ENCODE peak calls at places on chromosome 19, in four cellular contexts. G is endothelial cell, A is type B pancreatic cell, W is fibroblast of pulmonary artery. H is an unnamed sample.

GRCh38 chr19:57227461-57227860 is 3.4 kb upstream of the AURKC start:
- DNase-seq in G (no peak), A (peak; percentile 20), W (no peak), H (no peak)

GRCh38 chr19:38417544-38418506 is 8.2 kb downstream of the RASGRP4 start:
- DNase-seq in G (peak; percentile 52), A (no peak), W (no peak), H (peak; percentile 72)

GRCh38 chr19:38701455-38702063 is 42.7 kb downstream of the CAPN12 start:
- DNase-seq in G (no peak), A (no peak), W (no peak), H (no peak)

GRCh38 chr19:6475321-6476108 is 6.1 kb downstream of the DENND1C start:
- DNase-seq in G (no peak), A (no peak), W (no peak), H (no peak)

GRCh38 chr19:41758846-41759245 is 3.5 kb downstream of the CEACAM6 start:
- DNase-seq in G (no peak), A (no peak), W (no peak), H (no peak)

GRCh38 chr19:55454787-55455243 is 6.6 kb downstream of the ISOC2 start:
- DNase-seq in G (peak; percentile 71), A (no peak), W (peak; percentile 54), H (peak; percentile 68)

GRCh38 chr19:14563590-14563926 is 8.3 kb downstream of the NDUFB7 start:
- DNase-seq in G (no peak), A (no peak), W (no peak), H (no peak)

GRCh38 chr19:13964776-13965175 is 12.5 kb downstream of the DCAF15 start:
- DNase-seq in G (no peak), A (no peak), W (no peak), H (no peak)

GRCh38 chr19:38229585-38230073 is 5.6 kb upstream of the DPF1 start:
- DNase-seq in G (peak; percentile 67), A (no peak), W (peak; percentile 81), H (peak; percentile 89)

GRCh38 chr19:17294051-17294891 is 9.0 kb downstream of the ABHD8 start:
- DNase-seq in G (peak; percentile 46), A (no peak), W (no peak), H (peak; percentile 65)

GRCh38 chr19:49064029-49064629 is 489 bp downstream of the NTF4 start:
- DNase-seq in G (no peak), A (no peak), W (no peak), H (no peak)

GRCh38 chr19:2478324-2478755 is 2.4 kb downstream of the GADD45B start:
- DNase-seq in G (no peak), A (no peak), W (peak; percentile 79), H (no peak)

GRCh38 chr19:8811315-8812172 is 20.6 kb downstream of the ZNF558 start:
- DNase-seq in G (no peak), A (no peak), W (peak; percentile 15), H (no peak)

GRCh38 chr19:6032381-6032780 is 54.4 kb upstream of the RANBP3 start:
- DNase-seq in G (no peak), A (no peak), W (no peak), H (no peak)

GRCh38 chr19:30664358-30665058 is 292.3 kb downstream of the ZNF536 start:
- DNase-seq in G (no peak), A (peak; percentile 67), W (no peak), H (no peak)

GRCh38 chr19:35088514-35088913 is 27.1 kb upstream of the FXYD3 start:
- DNase-seq in G (no peak), A (no peak), W (peak; percentile 68), H (no peak)

GRCh38 chr19:35093430-35093829 is 22.2 kb upstream of the FXYD3 start:
- DNase-seq in G (no peak), A (no peak), W (no peak), H (no peak)

GRCh38 chr19:35089554-35089953 is 26.1 kb upstream of the FXYD3 start:
- DNase-seq in G (no peak), A (no peak), W (no peak), H (no peak)

GRCh38 chr19:35090160-35090794 is 25.3 kb upstream of the FXYD3 start:
- DNase-seq in G (peak; percentile 60), A (no peak), W (peak; percentile 66), H (peak; percentile 76)

DNA sequence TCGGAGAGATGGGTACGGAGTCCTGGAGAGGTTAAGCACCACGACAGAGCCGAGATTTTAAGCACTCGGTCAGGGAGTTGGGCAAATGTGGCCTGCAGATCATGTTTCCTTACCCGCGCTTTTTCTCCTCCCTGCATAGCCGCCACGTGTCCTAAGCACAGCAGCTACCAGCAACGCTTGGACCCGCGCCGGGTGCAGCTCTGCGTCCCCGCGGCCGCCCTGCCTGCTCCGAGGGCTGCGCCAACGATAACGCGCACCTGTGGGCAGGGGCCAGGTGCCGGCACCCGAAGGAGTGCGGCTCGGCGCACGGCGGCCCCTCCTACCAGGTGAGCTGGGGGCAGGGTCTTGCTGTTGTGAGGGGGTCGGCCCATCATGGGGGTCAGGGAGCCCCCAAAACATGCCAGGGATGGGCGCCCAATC is 24.8 kb upstream of the FXYD3 start:
- DNase-seq in G (no peak), A (no peak), W (no peak), H (no peak)
- TF ChIP-seq CTCF in G (no peak), A (peak; percentile 22), W (no peak), H (no peak)

DNA sequence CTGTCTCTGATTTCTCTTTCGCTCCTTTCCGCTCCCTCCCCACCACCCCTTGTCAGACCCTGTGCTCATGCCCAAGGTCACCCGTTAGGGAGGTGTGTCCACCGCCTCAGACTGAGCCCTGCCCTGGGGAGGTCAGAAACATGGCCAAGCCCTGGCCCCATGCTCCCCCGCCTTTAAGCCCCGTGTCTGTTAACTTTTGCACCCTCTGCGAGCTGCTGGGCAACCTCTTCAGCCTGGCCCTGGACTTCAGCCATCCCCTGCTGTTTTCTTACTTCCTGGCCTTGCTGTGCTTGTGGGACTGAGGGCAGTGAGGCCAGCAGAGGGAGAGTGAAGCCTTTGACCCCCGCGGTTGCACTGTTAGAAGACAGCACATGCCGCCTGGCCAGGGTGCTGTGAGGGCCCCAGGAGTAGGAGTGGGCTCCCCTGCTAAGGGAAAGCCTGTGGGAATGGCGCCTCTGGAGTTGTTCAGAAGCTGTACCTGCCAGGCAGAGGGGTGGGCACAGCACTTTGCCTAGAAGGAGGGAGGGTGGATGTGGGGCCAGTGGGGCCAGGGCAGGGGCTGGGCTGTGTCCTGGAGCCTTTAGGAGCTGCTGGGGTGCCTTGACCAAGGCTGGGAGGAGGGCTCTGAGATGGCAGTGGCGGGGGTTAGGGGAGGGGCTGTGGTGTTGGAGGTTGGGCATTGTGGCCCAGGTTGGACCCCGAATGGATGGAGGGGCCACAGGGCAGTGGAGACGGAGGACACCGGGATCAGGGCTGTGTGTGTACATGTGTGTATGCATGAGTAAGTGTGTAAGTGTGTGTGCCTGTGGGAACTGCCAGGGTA is 7.9 kb downstream of the UPF1 start:
- DNase-seq in G (no peak), A (no peak), W (no peak), H (no peak)
- TF ChIP-seq CTCF in G (no peak), A (no peak), W (no peak), H (no peak)

GRCh38 chr19:47630594-47630993 is 21.7 kb downstream of the BICRA start:
- DNase-seq in G (no peak), A (no peak), W (no peak), H (no peak)

GRCh38 chr19:47633516-47633915 is 24.6 kb downstream of the BICRA start:
- DNase-seq in G (no peak), A (no peak), W (no peak), H (no peak)

GRCh38 chr19:47633996-47634395 is 25.1 kb downstream of the BICRA start:
- DNase-seq in G (no peak), A (no peak), W (no peak), H (no peak)

GRCh38 chr19:47628058-47628771 is 19.3 kb downstream of the BICRA start:
- DNase-seq in G (no peak), A (no peak), W (no peak), H (no peak)

GRCh38 chr19:47631681-47632446 is 22.9 kb downstream of the BICRA start:
- DNase-seq in G (no peak), A (no peak), W (no peak), H (no peak)
- TF ChIP-seq CTCF in G (no peak), A (no peak), W (no peak), H (no peak)

DNA sequence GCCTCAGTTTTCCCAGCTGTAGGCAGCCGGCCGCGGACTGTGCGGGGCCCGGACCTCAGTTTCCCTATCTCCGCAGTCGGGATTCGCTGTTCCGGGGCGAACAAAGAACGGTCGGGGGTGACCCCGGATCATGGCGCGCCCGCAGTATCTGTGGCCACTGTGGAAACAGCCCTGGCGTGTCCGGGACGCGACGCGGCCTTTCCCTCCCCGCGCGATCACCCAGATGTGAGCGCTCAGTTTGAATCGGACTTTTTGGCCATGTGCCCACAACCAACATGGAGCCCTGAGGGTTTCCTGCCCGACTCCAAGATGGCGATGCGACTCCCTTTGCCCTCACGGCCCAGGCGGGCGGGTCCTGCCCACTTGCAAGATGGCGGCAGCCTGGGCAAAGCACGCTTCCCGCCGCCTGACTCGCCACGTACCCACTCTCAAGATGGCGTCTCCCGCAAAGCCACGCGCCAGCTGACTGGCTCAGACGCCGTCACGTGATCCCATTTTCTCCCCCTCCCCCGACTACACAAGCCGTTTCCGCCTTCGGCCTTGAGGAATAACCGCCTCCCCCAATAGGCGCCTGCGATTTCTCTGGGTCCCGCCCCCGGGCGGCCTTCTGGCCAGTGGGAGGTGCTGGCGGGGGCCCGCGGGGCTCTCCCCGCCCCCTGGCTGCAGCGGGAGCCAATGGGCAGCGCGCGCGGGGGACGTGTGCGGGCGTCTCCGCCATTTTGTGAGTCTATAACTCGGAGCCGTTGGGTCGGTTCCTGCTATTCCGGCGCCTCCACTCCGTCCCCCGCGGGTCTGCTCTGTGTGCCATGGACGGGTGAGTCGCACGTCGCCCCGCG is at the start of gene PTBP1:
- DNase-seq in G (peak; percentile 99), A (peak; percentile 100), W (peak; percentile 100), H (peak; percentile 99)
- TF ChIP-seq CTCF in G (peak; percentile 39), A (peak; percentile 12), W (no peak), H (no peak)

GRCh38 chr19:50155520-50156109 is 7.5 kb downstream of the IZUMO2 start:
- DNase-seq in G (no peak), A (no peak), W (no peak), H (no peak)
- TF ChIP-seq CTCF in G (no peak), A (peak; percentile 46), W (no peak), H (no peak)

DNA sequence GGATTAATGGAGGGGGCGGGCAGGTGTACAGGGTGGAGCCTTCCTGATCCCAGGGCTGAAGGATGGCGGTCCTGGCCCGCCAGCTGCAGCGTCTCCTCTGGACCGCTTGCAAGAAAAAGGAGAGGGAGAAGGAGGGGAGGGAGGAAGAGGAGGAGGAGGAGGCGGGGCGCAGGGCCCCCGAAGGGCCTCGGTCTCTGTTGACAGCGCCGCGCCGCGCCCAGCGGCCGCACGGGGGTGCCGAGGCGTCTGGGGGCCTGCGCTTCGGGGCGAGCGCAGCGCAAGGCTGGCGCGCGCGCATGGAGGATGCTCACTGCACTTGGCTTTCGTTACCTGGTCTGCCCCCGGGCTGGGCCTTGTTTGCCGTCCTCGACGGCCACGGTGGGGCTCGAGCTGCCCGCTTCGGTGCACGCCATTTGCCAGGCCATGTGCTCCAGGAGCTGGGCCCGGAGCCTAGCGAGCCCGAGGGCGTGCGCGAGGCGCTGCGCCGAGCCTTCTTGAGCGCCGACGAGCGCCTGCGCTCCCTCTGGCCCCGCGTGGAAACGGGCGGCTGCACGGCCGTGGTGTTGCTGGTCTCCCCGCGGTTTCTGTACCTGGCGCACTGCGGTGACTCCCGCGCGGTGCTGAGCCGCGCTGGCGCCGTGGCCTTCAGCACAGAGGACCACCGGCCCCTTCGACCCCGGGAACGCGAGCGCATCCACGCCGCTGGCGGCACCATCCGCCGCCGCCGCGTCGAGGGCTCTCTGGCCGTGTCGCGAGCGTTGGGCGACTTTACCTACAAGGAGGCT is at the start of gene PPM1N:
- DNase-seq in G (peak; percentile 23), A (no peak), W (no peak), H (peak; percentile 60)
- TF ChIP-seq CTCF in G (no peak), A (peak; percentile 44), W (no peak), H (peak; percentile 34)

H was measured in GM10248.